ENCODE peak calls at places on chromosome 19, in eight cellular contexts. O, A, Z, D, T, S, B and V are unnamed samples.

GRCh38 chr19:2136796-2137195 is 14.6 kb downstream of the AP3D1 start:
- DNase-seq in A (no peak), S (no peak), B (no peak), D (no peak), O (no peak), T (no peak), Z (no peak), V (no peak)

GRCh38 chr19:17027428-17027816 is 812 bp upstream of the CPAMD8 start:
- DNase-seq in A (no peak), Z (no peak), T (no peak), S (no peak), B (no peak), D (no peak), O (no peak), V (no peak)

GRCh38 chr19:3129112-3129511 is 6.7 kb upstream of the GNA15 start:
- DNase-seq in Z (peak; percentile 56), O (peak; percentile 37), A (no peak), T (peak; percentile 82), B (no peak), D (peak; percentile 18), S (no peak), V (peak; percentile 7)

GRCh38 chr19:10514211-10515145 is 2.8 kb downstream of the S1PR5 start:
- DNase-seq in T (no peak), Z (no peak), D (no peak), S (no peak), O (no peak), B (no peak), A (no peak), V (no peak)

GRCh38 chr19:3692141-3693029 is 7.9 kb downstream of the PIP5K1C start:
- DNase-seq in Z (no peak), O (no peak), D (no peak), A (no peak), S (no peak), T (no peak), B (peak; percentile 41), V (no peak)

GRCh38 chr19:28898279-28898678 is 314.7 kb downstream of the UQCRFS1 start:
- DNase-seq in T (peak; percentile 66), B (no peak), S (no peak), A (no peak), Z (peak; percentile 80), O (no peak), D (no peak), V (no peak)

GRCh38 chr19:4909172-4909896 is at the start of gene UHRF1:
- DNase-seq in T (peak; percentile 44), S (no peak), Z (peak; percentile 64), O (peak; percentile 64), A (no peak), D (peak; percentile 78), B (peak; percentile 38), V (no peak)

GRCh38 chr19:13072206-13072898 is 30.3 kb downstream of the LYL1 start:
- DNase-seq in T (no peak), A (no peak), O (no peak), Z (no peak), D (no peak), B (no peak), S (no peak), V (no peak)

GRCh38 chr19:30686252-30686762 is 314.1 kb downstream of the ZNF536 start:
- DNase-seq in Z (no peak), T (peak; percentile 41), S (no peak), D (no peak), A (no peak), O (no peak), B (no peak), V (no peak)

GRCh38 chr19:32223106-32223505 is 122.3 kb upstream of the ZNF507 start:
- DNase-seq in A (no peak), B (no peak), Z (no peak), T (no peak), S (no peak), D (no peak), O (no peak), V (no peak)

GRCh38 chr19:18672606-18673337 is 10.7 kb upstream of the CRTC1 start:
- DNase-seq in B (no peak), T (peak; percentile 60), Z (no peak), D (no peak), S (no peak), A (peak; percentile 50), O (no peak), V (no peak)